ENCODE peak calls at places on chromosomes 12 and 14, in six cellular contexts. F is AG09319; C is T-helper 2 cell; I is HFFc6; H is left colon; G is central memory CD4-positive, alpha-beta T cell. S is an unnamed sample.

GRCh38 chr14:50303744-50304471 is 8.1 kb downstream of the L2HGDH start:
- DNase-seq in G (no peak), H (no peak), I (no peak), C (no peak), F (peak), S (no peak)

GRCh38 chr14:55473786-55474185 is 33.4 kb upstream of the TBPL2 start:
- DNase-seq in G (no peak), C (no peak), H (no peak), I (no peak), F (no peak), S (no peak)

GRCh38 chr14:30180219-30180618 is 252.6 kb upstream of the PRKD1 start:
- DNase-seq in I (no peak), F (no peak), H (no peak), G (no peak), C (no peak), S (no peak)

GRCh38 chr14:60790850-60791249 is 56.3 kb downstream of the MNAT1 start:
- DNase-seq in H (no peak), C (no peak), G (no peak), F (no peak), I (no peak), S (no peak)

GRCh38 chr14:24806061-24806678 is 172.2 kb upstream of the GZMB start:
- DNase-seq in G (no peak), F (no peak), H (peak), C (no peak), I (peak), S (no peak)

GRCh38 chr14:23376477-23377200 is at the start of gene CMTM5:
- DNase-seq in H (no peak), C (no peak), I (no peak), G (no peak), F (no peak), S (no peak)

GRCh38 chr12:56931474-56931978 is 2.7 kb downstream of the SDR9C7 start:
- DNase-seq in F (no peak), I (peak), H (peak), C (no peak), G (no peak), S (peak)

GRCh38 chr12:69553626-69554248 is 31.5 kb upstream of the CCT2 start:
- DNase-seq in G (no peak), C (no peak), F (peak), I (peak), H (no peak), S (no peak)

GRCh38 chr14:45976001-45976400 is 675.6 kb downstream of the RPL10L start:
- DNase-seq in C (no peak), F (no peak), I (no peak), G (no peak), H (no peak), S (no peak)

GRCh38 chr14:22838631-22839041 is 2.3 kb downstream of the MMP14 start:
- DNase-seq in F (no peak), G (no peak), I (peak), C (no peak), H (no peak), S (no peak)

GRCh38 chr12:104467346-104467837 is 10.6 kb downstream of the CHST11 start:
- DNase-seq in I (no peak), H (no peak), F (no peak), C (no peak), G (no peak), S (no peak)

GRCh38 chr12:50949801-50950302 is 2.5 kb upstream of the HIGD1C start:
- DNase-seq in C (no peak), F (no peak), G (no peak), I (no peak), H (no peak), S (no peak)

GRCh38 chr12:65824314-65824563 is at the start of gene HMGA2:
- DNase-seq in F (peak), H (no peak), G (no peak), C (no peak), I (no peak), S (peak)

GRCh38 chr12:32353540-32353939 is 45.8 kb upstream of the FGD4 start:
- DNase-seq in C (no peak), I (no peak), F (no peak), G (no peak), H (no peak), S (no peak)

GRCh38 chr14:56055521-56055920 is 62.7 kb upstream of the PELI2 start:
- DNase-seq in G (no peak), I (no peak), F (no peak), H (no peak), C (no peak), S (no peak)

GRCh38 chr14:92646952-92647461 is 101.4 kb downstream of the LGMN start:
- DNase-seq in G (no peak), F (peak), C (no peak), H (no peak), I (peak), S (no peak)

GRCh38 chr12:118853634-118854033 is 127.7 kb upstream of the SRRM4 start:
- DNase-seq in G (no peak), F (no peak), H (peak), I (no peak), C (no peak), S (no peak)

GRCh38 chr12:51128905-51129304 is 44.0 kb downstream of the TFCP2 start:
- DNase-seq in H (no peak), I (no peak), C (no peak), G (no peak), F (peak), S (no peak)

GRCh38 chr12:2652401-2653081 is 142.2 kb upstream of the FKBP4 start:
- DNase-seq in I (no peak), F (no peak), H (no peak), C (no peak), G (no peak), S (no peak)

GRCh38 chr14:35406811-35407630 is 2.5 kb upstream of the NFKBIA start:
- DNase-seq in I (peak), F (no peak), G (peak), C (no peak), H (no peak), S (no peak)

GRCh38 chr12:55727643-55728184 is 1.1 kb downstream of the CD63 start:
- DNase-seq in I (peak), F (no peak), C (no peak), H (peak), G (no peak), S (no peak)

GRCh38 chr14:22303589-22304195 is 285.3 kb downstream of the DAD1 start:
- DNase-seq in C (no peak), I (no peak), H (no peak), G (peak), F (no peak), S (no peak)

GRCh38 chr12:124688356-124688992 is 121.1 kb upstream of the NCOR2 start:
- DNase-seq in G (no peak), H (no peak), I (no peak), F (no peak), C (no peak), S (no peak)

GRCh38 chr14:64391113-64391725 is 3.1 kb downstream of the MTHFD1 start:
- DNase-seq in F (no peak), I (no peak), G (no peak), H (no peak), C (no peak), S (no peak)

GRCh38 chr12:49984960-49985359 is 12.2 kb downstream of the AQP6 start:
- DNase-seq in C (no peak), F (no peak), G (no peak), H (no peak), I (no peak), S (no peak)

GRCh38 chr14:52318829-52319604 is 4.9 kb downstream of the PTGER2 start:
- DNase-seq in I (no peak), F (no peak), C (no peak), H (no peak), G (no peak), S (no peak)

GRCh38 chr12:4215862-4216541 is 57.6 kb upstream of the CCND2 start:
- DNase-seq in H (no peak), I (no peak), G (no peak), C (no peak), F (no peak), S (no peak)

GRCh38 chr14:89060191-89060590 is 235.7 kb downstream of the TTC8 start:
- DNase-seq in F (no peak), I (no peak), C (no peak), H (no peak), G (no peak), S (no peak)

GRCh38 chr14:60251877-60252276 is 2.9 kb downstream of the PPM1A start:
- DNase-seq in H (no peak), C (no peak), G (no peak), I (no peak), F (no peak), S (no peak)

S was measured in CD4-positive, CD25-positive, alpha-beta regulatory T cell.